ENCODE peak calls at places on chromosomes 1 and 21, in eight cellular contexts. One of them, this sample, is unnamed.

GRCh38 chr1:190491404-190491803 is 13.7 kb upstream of the BRINP3 start:
- DNase-seq in breast epithelium: no peak
- DNase-seq in progenitor cell of endocrine pancreas: no peak
- DNase-seq in GM13976: no peak
- DNase-seq in chondrocyte: no peak
- DNase-seq in neural crest cell: no peak
- DNase-seq in brain microvascular endothelial cell: no peak
- DNase-seq in dorsolateral prefrontal cortex: no peak
- DNase-seq in this sample: no peak

GRCh38 chr1:153881764-153882163 is 41.0 kb downstream of the GATAD2B start:
- DNase-seq in dorsolateral prefrontal cortex: no peak
- DNase-seq in neural crest cell: peak; percentile 5
- DNase-seq in chondrocyte: no peak
- DNase-seq in breast epithelium: no peak
- DNase-seq in GM13976: no peak
- DNase-seq in brain microvascular endothelial cell: peak; percentile 34
- DNase-seq in progenitor cell of endocrine pancreas: no peak
- DNase-seq in this sample: no peak

GRCh38 chr1:18109058-18109755 is 1.6 kb downstream of the IGSF21 start:
- DNase-seq in breast epithelium: no peak
- DNase-seq in GM13976: no peak
- DNase-seq in neural crest cell: no peak
- DNase-seq in progenitor cell of endocrine pancreas: no peak
- DNase-seq in dorsolateral prefrontal cortex: no peak
- DNase-seq in brain microvascular endothelial cell: no peak
- DNase-seq in chondrocyte: no peak
- DNase-seq in this sample: no peak

GRCh38 chr1:154442006-154442740 is 37.0 kb downstream of the IL6R start:
- DNase-seq in neural crest cell: no peak
- DNase-seq in progenitor cell of endocrine pancreas: no peak
- DNase-seq in dorsolateral prefrontal cortex: no peak
- DNase-seq in GM13976: no peak
- DNase-seq in chondrocyte: no peak
- DNase-seq in brain microvascular endothelial cell: peak; percentile 55
- DNase-seq in breast epithelium: no peak
- DNase-seq in this sample: no peak

GRCh38 chr1:201565771-201566528 is 27.0 kb downstream of the NAV1 start:
- DNase-seq in neural crest cell: no peak
- DNase-seq in progenitor cell of endocrine pancreas: no peak
- DNase-seq in chondrocyte: no peak
- DNase-seq in GM13976: no peak
- DNase-seq in brain microvascular endothelial cell: no peak
- DNase-seq in dorsolateral prefrontal cortex: no peak
- DNase-seq in breast epithelium: no peak
- DNase-seq in this sample: no peak

GRCh38 chr1:166972827-166973226 is 2.5 kb downstream of the ILDR2 start:
- DNase-seq in GM13976: no peak
- DNase-seq in neural crest cell: no peak
- DNase-seq in chondrocyte: no peak
- DNase-seq in brain microvascular endothelial cell: no peak
- DNase-seq in progenitor cell of endocrine pancreas: no peak
- DNase-seq in dorsolateral prefrontal cortex: no peak
- DNase-seq in breast epithelium: no peak
- DNase-seq in this sample: no peak

GRCh38 chr1:207256869-207257268 is 64.6 kb upstream of the CD55 start:
- DNase-seq in brain microvascular endothelial cell: no peak
- DNase-seq in neural crest cell: no peak
- DNase-seq in dorsolateral prefrontal cortex: no peak
- DNase-seq in breast epithelium: no peak
- DNase-seq in progenitor cell of endocrine pancreas: no peak
- DNase-seq in GM13976: no peak
- DNase-seq in chondrocyte: no peak
- DNase-seq in this sample: no peak

GRCh38 chr1:174894087-174894768 is 105.5 kb upstream of the CACYBP start:
- DNase-seq in breast epithelium: no peak
- DNase-seq in chondrocyte: no peak
- DNase-seq in brain microvascular endothelial cell: no peak
- DNase-seq in dorsolateral prefrontal cortex: no peak
- DNase-seq in neural crest cell: no peak
- DNase-seq in progenitor cell of endocrine pancreas: no peak
- DNase-seq in GM13976: no peak
- DNase-seq in this sample: no peak

GRCh38 chr1:109307363-109308021 is 681 bp upstream of the MYBPHL start:
- DNase-seq in breast epithelium: no peak
- DNase-seq in neural crest cell: no peak
- DNase-seq in chondrocyte: no peak
- DNase-seq in dorsolateral prefrontal cortex: peak; percentile 79
- DNase-seq in GM13976: no peak
- DNase-seq in brain microvascular endothelial cell: no peak
- DNase-seq in progenitor cell of endocrine pancreas: no peak
- DNase-seq in this sample: no peak

GRCh38 chr1:236550961-236551851 is 27.4 kb downstream of the LGALS8 start:
- DNase-seq in brain microvascular endothelial cell: no peak
- DNase-seq in dorsolateral prefrontal cortex: no peak
- DNase-seq in progenitor cell of endocrine pancreas: no peak
- DNase-seq in GM13976: no peak
- DNase-seq in breast epithelium: no peak
- DNase-seq in neural crest cell: no peak
- DNase-seq in chondrocyte: no peak
- DNase-seq in this sample: no peak

GRCh38 chr1:61287734-61288133 is 205.4 kb downstream of the NFIA start:
- DNase-seq in GM13976: no peak
- DNase-seq in breast epithelium: peak; percentile 48
- DNase-seq in progenitor cell of endocrine pancreas: no peak
- DNase-seq in chondrocyte: no peak
- DNase-seq in neural crest cell: no peak
- DNase-seq in dorsolateral prefrontal cortex: no peak
- DNase-seq in brain microvascular endothelial cell: peak; percentile 89
- DNase-seq in this sample: no peak

GRCh38 chr1:207752456-207753132 is 740 bp downstream of the CD46 start:
- DNase-seq in dorsolateral prefrontal cortex: no peak
- DNase-seq in breast epithelium: peak; percentile 31
- DNase-seq in chondrocyte: no peak
- DNase-seq in GM13976: peak; percentile 54
- DNase-seq in progenitor cell of endocrine pancreas: peak; percentile 27
- DNase-seq in brain microvascular endothelial cell: no peak
- DNase-seq in neural crest cell: no peak
- DNase-seq in this sample: peak; percentile 40

DNA sequence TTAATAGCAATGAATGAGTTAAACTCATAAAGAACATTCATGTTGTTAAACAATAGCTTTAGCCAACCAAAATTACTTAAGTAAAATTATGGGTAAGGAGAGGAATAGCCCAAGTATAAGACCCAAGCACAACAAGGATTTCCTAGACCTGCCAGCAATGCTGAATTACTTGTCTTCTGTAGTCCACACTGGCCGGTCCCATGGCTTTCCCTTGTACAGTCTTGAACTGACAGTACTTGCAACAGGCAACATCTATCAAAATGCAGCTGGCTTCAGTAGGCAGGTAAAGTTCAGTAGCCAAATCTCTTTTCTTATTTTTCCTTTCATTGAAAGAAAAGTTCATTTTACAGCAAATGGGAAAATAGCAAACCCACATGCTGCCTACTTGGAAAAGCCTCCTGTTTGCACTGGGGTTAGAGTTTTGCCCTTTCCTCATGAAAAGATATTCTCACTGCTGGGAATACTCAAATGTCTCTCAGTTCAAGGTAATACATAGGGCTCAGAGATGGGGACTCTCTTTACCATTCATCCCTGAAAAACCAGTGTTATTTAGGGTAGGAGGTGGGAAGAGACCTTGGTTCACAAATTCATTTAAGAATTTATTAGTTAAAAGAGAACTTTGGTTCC is 222.8 kb downstream of the TTLL7 start:
- DNase-seq in breast epithelium: no peak
- DNase-seq in chondrocyte: no peak
- DNase-seq in progenitor cell of endocrine pancreas: no peak
- DNase-seq in neural crest cell: no peak
- DNase-seq in GM13976: no peak
- DNase-seq in dorsolateral prefrontal cortex: no peak
- DNase-seq in brain microvascular endothelial cell: no peak
- DNase-seq in this sample: no peak
- TF ChIP-seq CTCF in breast epithelium: no peak
- TF ChIP-seq CTCF in chondrocyte: no peak
- TF ChIP-seq CTCF in progenitor cell of endocrine pancreas: no peak
- TF ChIP-seq CTCF in neural crest cell: no peak
- TF ChIP-seq CTCF in GM13976: no peak
- TF ChIP-seq CTCF in dorsolateral prefrontal cortex: no peak
- TF ChIP-seq CTCF in brain microvascular endothelial cell: no peak
- TF ChIP-seq CTCF in this sample: no peak

GRCh38 chr1:215082532-215083407 is at the start of gene KCNK2:
- DNase-seq in brain microvascular endothelial cell: no peak
- DNase-seq in chondrocyte: peak; percentile 84
- DNase-seq in dorsolateral prefrontal cortex: no peak
- DNase-seq in progenitor cell of endocrine pancreas: peak; percentile 17
- DNase-seq in GM13976: peak; percentile 33
- DNase-seq in neural crest cell: peak; percentile 42
- DNase-seq in breast epithelium: no peak
- DNase-seq in this sample: no peak
- TF ChIP-seq CTCF in brain microvascular endothelial cell: peak; percentile 14
- TF ChIP-seq CTCF in chondrocyte: no peak
- TF ChIP-seq CTCF in dorsolateral prefrontal cortex: no peak
- TF ChIP-seq CTCF in progenitor cell of endocrine pancreas: no peak
- TF ChIP-seq CTCF in GM13976: no peak
- TF ChIP-seq CTCF in neural crest cell: no peak
- TF ChIP-seq CTCF in breast epithelium: no peak
- TF ChIP-seq CTCF in this sample: no peak

DNA sequence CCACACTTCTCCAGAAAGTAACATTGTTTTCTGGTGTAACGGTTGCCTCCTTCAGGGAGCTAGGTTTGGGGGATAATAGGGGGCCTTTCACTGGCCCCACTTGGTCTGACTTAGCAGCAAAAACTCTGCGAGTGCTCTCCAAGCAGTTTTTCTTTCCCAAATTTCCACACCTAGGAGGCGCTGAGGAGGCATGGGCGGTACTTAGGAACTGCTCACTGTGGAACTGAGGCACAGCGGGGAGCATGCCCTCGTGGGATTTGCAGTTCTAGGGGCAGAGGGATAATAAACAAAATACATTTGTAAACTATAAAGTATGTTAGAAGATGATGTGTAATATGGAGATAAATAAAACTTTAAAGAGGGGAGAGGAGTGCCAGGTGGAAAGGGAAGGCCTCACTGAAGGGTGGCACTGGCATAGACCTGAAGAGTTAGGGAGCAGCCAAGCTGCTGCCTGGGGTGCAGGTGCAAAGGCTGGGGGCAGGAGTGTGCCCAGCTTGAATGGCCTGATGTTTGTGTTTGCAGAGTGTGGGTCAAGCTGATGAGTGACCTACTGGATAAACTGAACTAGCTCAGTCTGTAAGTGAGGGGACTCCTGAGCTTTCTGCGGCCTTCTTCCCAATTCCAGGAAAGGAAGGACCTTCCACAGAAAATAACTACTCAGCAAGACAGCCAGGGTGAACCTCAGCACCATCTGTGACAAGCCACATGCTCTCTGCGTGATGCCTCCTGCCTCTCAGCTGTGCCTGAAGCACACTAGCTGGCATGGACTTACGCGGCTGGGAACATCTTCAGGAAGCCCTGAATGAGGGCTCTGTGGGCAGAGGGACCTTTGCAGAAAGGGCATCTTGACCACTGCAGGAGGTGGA is 1.9 kb downstream of the EPHX1 start:
- DNase-seq in neural crest cell: no peak
- DNase-seq in brain microvascular endothelial cell: no peak
- DNase-seq in dorsolateral prefrontal cortex: peak; percentile 42
- DNase-seq in breast epithelium: no peak
- DNase-seq in chondrocyte: no peak
- DNase-seq in progenitor cell of endocrine pancreas: no peak
- DNase-seq in GM13976: no peak
- DNase-seq in this sample: no peak
- TF ChIP-seq CTCF in neural crest cell: peak; percentile 44
- TF ChIP-seq CTCF in brain microvascular endothelial cell: peak; percentile 66
- TF ChIP-seq CTCF in dorsolateral prefrontal cortex: no peak
- TF ChIP-seq CTCF in breast epithelium: no peak
- TF ChIP-seq CTCF in chondrocyte: peak; percentile 69
- TF ChIP-seq CTCF in progenitor cell of endocrine pancreas: peak; percentile 52
- TF ChIP-seq CTCF in GM13976: no peak
- TF ChIP-seq CTCF in this sample: no peak

DNA sequence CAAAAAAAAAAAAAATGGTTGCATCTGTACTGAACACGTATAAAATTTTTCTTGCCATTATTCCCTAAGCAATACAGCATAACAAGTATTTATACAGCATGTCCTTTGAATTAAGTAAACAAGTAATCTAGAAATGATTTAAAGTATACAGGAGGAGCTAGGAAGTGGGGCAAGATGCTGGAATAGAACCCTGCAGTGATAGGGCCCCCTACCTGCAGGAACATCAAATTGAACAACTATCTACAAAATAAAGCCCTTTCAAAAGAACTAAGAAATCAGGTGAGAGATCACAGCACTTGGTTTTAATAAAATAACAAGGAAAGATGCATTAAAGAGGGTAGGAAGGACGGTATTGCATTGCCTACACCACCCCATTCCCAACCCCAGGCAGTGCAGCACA is 10.9 kb downstream of the TSHB start:
- DNase-seq in progenitor cell of endocrine pancreas: no peak
- DNase-seq in GM13976: no peak
- DNase-seq in neural crest cell: no peak
- DNase-seq in chondrocyte: no peak
- DNase-seq in breast epithelium: no peak
- DNase-seq in dorsolateral prefrontal cortex: no peak
- DNase-seq in brain microvascular endothelial cell: no peak
- DNase-seq in this sample: no peak
- TF ChIP-seq CTCF in progenitor cell of endocrine pancreas: peak; percentile 16
- TF ChIP-seq CTCF in GM13976: no peak
- TF ChIP-seq CTCF in neural crest cell: no peak
- TF ChIP-seq CTCF in chondrocyte: peak; percentile 16
- TF ChIP-seq CTCF in breast epithelium: no peak
- TF ChIP-seq CTCF in dorsolateral prefrontal cortex: no peak
- TF ChIP-seq CTCF in brain microvascular endothelial cell: peak; percentile 6
- TF ChIP-seq CTCF in this sample: no peak

GRCh38 chr21:31459457-31459856 is 115.4 kb upstream of the TIAM1 start:
- DNase-seq in breast epithelium: no peak
- DNase-seq in progenitor cell of endocrine pancreas: no peak
- DNase-seq in GM13976: no peak
- DNase-seq in chondrocyte: no peak
- DNase-seq in dorsolateral prefrontal cortex: peak; percentile 55
- DNase-seq in neural crest cell: no peak
- DNase-seq in brain microvascular endothelial cell: no peak
- DNase-seq in this sample: no peak
- TF ChIP-seq CTCF in breast epithelium: no peak
- TF ChIP-seq CTCF in progenitor cell of endocrine pancreas: peak; percentile 39
- TF ChIP-seq CTCF in GM13976: no peak
- TF ChIP-seq CTCF in chondrocyte: peak; percentile 54
- TF ChIP-seq CTCF in dorsolateral prefrontal cortex: peak; percentile 76
- TF ChIP-seq CTCF in neural crest cell: peak; percentile 31
- TF ChIP-seq CTCF in brain microvascular endothelial cell: peak; percentile 17
- TF ChIP-seq CTCF in this sample: no peak

DNA sequence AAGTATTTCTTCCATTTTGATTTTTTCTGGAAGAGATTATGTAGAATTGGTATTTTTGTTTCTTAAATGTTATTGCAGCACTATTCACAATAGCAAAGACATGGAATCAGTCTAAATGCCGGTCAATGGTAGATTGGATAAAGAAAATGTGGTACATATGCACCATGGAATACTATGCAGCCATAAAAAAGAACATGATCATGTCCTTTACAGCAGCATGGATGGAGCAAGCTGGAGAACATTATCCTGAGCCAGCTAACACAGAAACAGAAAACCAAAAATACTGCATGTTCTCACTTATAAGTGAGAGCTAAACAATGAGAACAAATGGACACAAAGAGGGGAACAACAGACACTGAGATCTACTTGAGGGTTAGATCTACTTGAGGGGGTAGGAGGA is 5.4 kb downstream of the FGGY start:
- DNase-seq in breast epithelium: no peak
- DNase-seq in neural crest cell: no peak
- DNase-seq in dorsolateral prefrontal cortex: no peak
- DNase-seq in brain microvascular endothelial cell: no peak
- DNase-seq in progenitor cell of endocrine pancreas: no peak
- DNase-seq in GM13976: no peak
- DNase-seq in chondrocyte: no peak
- DNase-seq in this sample: no peak
- TF ChIP-seq CTCF in breast epithelium: no peak
- TF ChIP-seq CTCF in neural crest cell: no peak
- TF ChIP-seq CTCF in dorsolateral prefrontal cortex: no peak
- TF ChIP-seq CTCF in brain microvascular endothelial cell: no peak
- TF ChIP-seq CTCF in progenitor cell of endocrine pancreas: no peak
- TF ChIP-seq CTCF in GM13976: no peak
- TF ChIP-seq CTCF in chondrocyte: no peak
- TF ChIP-seq CTCF in this sample: no peak